ENCODE peak calls at places on chromosomes 12 and 14, in five cellular contexts. One of them, this sample, is unnamed.

GRCh38 chr14:48723841-48724495 is 862.2 kb downstream of the RPS29 start:
- DNase-seq in SK-N-SH: no peak
- DNase-seq in naive thymus-derived CD4-positive, alpha-beta T cell: no peak
- DNase-seq in tibial nerve: no peak
- DNase-seq in pancreas: no peak
- DNase-seq in this sample: no peak

GRCh38 chr12:4261655-4262054 is 11.9 kb upstream of the CCND2 start:
- DNase-seq in SK-N-SH: no peak
- DNase-seq in naive thymus-derived CD4-positive, alpha-beta T cell: no peak
- DNase-seq in tibial nerve: no peak
- DNase-seq in pancreas: no peak
- DNase-seq in this sample: no peak

GRCh38 chr14:102085503-102085902 is 1.3 kb downstream of the HSP90AA1 start:
- DNase-seq in SK-N-SH: no peak
- DNase-seq in naive thymus-derived CD4-positive, alpha-beta T cell: no peak
- DNase-seq in tibial nerve: no peak
- DNase-seq in pancreas: no peak
- DNase-seq in this sample: no peak

GRCh38 chr14:58846682-58847465 is 209.1 kb downstream of the DACT1 start:
- DNase-seq in SK-N-SH: no peak
- DNase-seq in naive thymus-derived CD4-positive, alpha-beta T cell: no peak
- DNase-seq in tibial nerve: no peak
- DNase-seq in pancreas: no peak
- DNase-seq in this sample: no peak

GRCh38 chr12:24696800-24697199 is 252.1 kb downstream of the BCAT1 start:
- DNase-seq in SK-N-SH: no peak
- DNase-seq in naive thymus-derived CD4-positive, alpha-beta T cell: no peak
- DNase-seq in tibial nerve: no peak
- DNase-seq in pancreas: no peak
- DNase-seq in this sample: no peak

GRCh38 chr12:25054783-25055144 is 105.9 kb upstream of the BCAT1 start:
- DNase-seq in SK-N-SH: no peak
- DNase-seq in naive thymus-derived CD4-positive, alpha-beta T cell: no peak
- DNase-seq in tibial nerve: no peak
- DNase-seq in pancreas: no peak
- DNase-seq in this sample: no peak

GRCh38 chr12:1594295-1595025 is at the start of gene FBXL14:
- DNase-seq in SK-N-SH: peak; percentile 92
- DNase-seq in naive thymus-derived CD4-positive, alpha-beta T cell: peak; percentile 87
- DNase-seq in tibial nerve: peak; percentile 87
- DNase-seq in pancreas: peak; percentile 91
- DNase-seq in this sample: peak; percentile 99

GRCh38 chr14:80567905-80568512 is 356.7 kb upstream of the DIO2 start:
- DNase-seq in SK-N-SH: no peak
- DNase-seq in naive thymus-derived CD4-positive, alpha-beta T cell: no peak
- DNase-seq in tibial nerve: no peak
- DNase-seq in pancreas: no peak
- DNase-seq in this sample: no peak

GRCh38 chr14:72686832-72687231 is 207.1 kb downstream of the DPF3 start:
- DNase-seq in SK-N-SH: peak; percentile 54
- DNase-seq in naive thymus-derived CD4-positive, alpha-beta T cell: no peak
- DNase-seq in tibial nerve: no peak
- DNase-seq in pancreas: no peak
- DNase-seq in this sample: no peak

GRCh38 chr12:71128191-71128590 is 29.6 kb downstream of the TSPAN8 start:
- DNase-seq in SK-N-SH: no peak
- DNase-seq in naive thymus-derived CD4-positive, alpha-beta T cell: no peak
- DNase-seq in tibial nerve: peak; percentile 10
- DNase-seq in pancreas: no peak
- DNase-seq in this sample: no peak

GRCh38 chr12:100576311-100577036 is 3.0 kb downstream of the GAS2L3 start:
- DNase-seq in SK-N-SH: no peak
- DNase-seq in naive thymus-derived CD4-positive, alpha-beta T cell: no peak
- DNase-seq in tibial nerve: no peak
- DNase-seq in pancreas: no peak
- DNase-seq in this sample: no peak

GRCh38 chr12:65740506-65740872 is 83.8 kb upstream of the HMGA2 start:
- DNase-seq in SK-N-SH: no peak
- DNase-seq in naive thymus-derived CD4-positive, alpha-beta T cell: no peak
- DNase-seq in tibial nerve: no peak
- DNase-seq in pancreas: no peak
- DNase-seq in this sample: no peak

GRCh38 chr12:88552672-88553079 is 27.6 kb downstream of the KITLG start:
- DNase-seq in SK-N-SH: no peak
- DNase-seq in naive thymus-derived CD4-positive, alpha-beta T cell: no peak
- DNase-seq in tibial nerve: no peak
- DNase-seq in pancreas: no peak
- DNase-seq in this sample: no peak

GRCh38 chr14:60641722-60642269 is 7.5 kb downstream of the SIX1 start:
- DNase-seq in SK-N-SH: no peak
- DNase-seq in naive thymus-derived CD4-positive, alpha-beta T cell: no peak
- DNase-seq in tibial nerve: no peak
- DNase-seq in pancreas: no peak
- DNase-seq in this sample: no peak

GRCh38 chr12:52044284-52044983 is 6.8 kb upstream of the NR4A1 start:
- DNase-seq in SK-N-SH: no peak
- DNase-seq in naive thymus-derived CD4-positive, alpha-beta T cell: no peak
- DNase-seq in tibial nerve: peak; percentile 77
- DNase-seq in pancreas: peak; percentile 85
- DNase-seq in this sample: no peak

GRCh38 chr14:105204931-105205717 is 24.0 kb upstream of the NUDT14 start:
- DNase-seq in SK-N-SH: no peak
- DNase-seq in naive thymus-derived CD4-positive, alpha-beta T cell: no peak
- DNase-seq in tibial nerve: no peak
- DNase-seq in pancreas: no peak
- DNase-seq in this sample: no peak

GRCh38 chr14:74255281-74255680 is 16.0 kb downstream of the VSX2 start:
- DNase-seq in SK-N-SH: no peak
- DNase-seq in naive thymus-derived CD4-positive, alpha-beta T cell: no peak
- DNase-seq in tibial nerve: no peak
- DNase-seq in pancreas: no peak
- DNase-seq in this sample: no peak

GRCh38 chr12:31947971-31948370 is 11.2 kb upstream of the RESF1 start:
- DNase-seq in SK-N-SH: no peak
- DNase-seq in naive thymus-derived CD4-positive, alpha-beta T cell: no peak
- DNase-seq in tibial nerve: no peak
- DNase-seq in pancreas: no peak
- DNase-seq in this sample: peak; percentile 43

GRCh38 chr14:60508707-60509437 is at the start of gene SIX6:
- DNase-seq in SK-N-SH: peak; percentile 77
- DNase-seq in naive thymus-derived CD4-positive, alpha-beta T cell: no peak
- DNase-seq in tibial nerve: no peak
- DNase-seq in pancreas: no peak
- DNase-seq in this sample: no peak

GRCh38 chr14:94940263-94940993 is 170.5 kb upstream of the GSC start:
- DNase-seq in SK-N-SH: no peak
- DNase-seq in naive thymus-derived CD4-positive, alpha-beta T cell: no peak
- DNase-seq in tibial nerve: no peak
- DNase-seq in pancreas: no peak
- DNase-seq in this sample: no peak

GRCh38 chr14:94944636-94945258 is 174.8 kb upstream of the GSC start:
- DNase-seq in SK-N-SH: no peak
- DNase-seq in naive thymus-derived CD4-positive, alpha-beta T cell: no peak
- DNase-seq in tibial nerve: no peak
- DNase-seq in pancreas: no peak
- DNase-seq in this sample: no peak

GRCh38 chr14:94938016-94938415 is 168.1 kb upstream of the GSC start:
- DNase-seq in SK-N-SH: no peak
- DNase-seq in naive thymus-derived CD4-positive, alpha-beta T cell: no peak
- DNase-seq in tibial nerve: no peak
- DNase-seq in pancreas: no peak
- DNase-seq in this sample: no peak

GRCh38 chr14:94942601-94943000 is 172.7 kb upstream of the GSC start:
- DNase-seq in SK-N-SH: no peak
- DNase-seq in naive thymus-derived CD4-positive, alpha-beta T cell: no peak
- DNase-seq in tibial nerve: no peak
- DNase-seq in pancreas: no peak
- DNase-seq in this sample: no peak

DNA sequence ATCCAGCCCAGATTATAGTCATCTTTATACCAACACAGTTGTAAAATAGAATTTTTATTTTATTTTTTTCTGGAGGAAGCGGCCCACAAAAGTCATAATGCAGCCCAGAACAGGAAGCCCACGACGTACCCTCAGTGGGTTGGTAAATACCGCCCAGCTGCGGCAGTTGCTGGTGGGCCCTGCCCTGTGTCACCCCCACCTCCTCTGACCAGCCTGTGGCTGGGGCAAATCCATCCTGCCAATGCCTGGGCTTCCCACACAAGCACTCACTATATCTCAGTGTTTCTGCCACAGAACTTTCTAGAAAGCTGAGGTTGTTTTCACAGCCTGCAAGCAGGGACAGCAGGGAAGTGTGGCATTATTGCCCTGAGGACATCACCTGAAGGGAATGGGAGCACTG is 171.4 kb upstream of the GSC start:
- DNase-seq in SK-N-SH: no peak
- DNase-seq in naive thymus-derived CD4-positive, alpha-beta T cell: no peak
- DNase-seq in tibial nerve: no peak
- DNase-seq in pancreas: no peak
- DNase-seq in this sample: no peak
- H3K4me3 ChIP-seq in SK-N-SH: no peak overlapping the region
- H3K4me3 ChIP-seq in naive thymus-derived CD4-positive, alpha-beta T cell: no peak overlapping the region
- H3K4me3 ChIP-seq in tibial nerve: no peak overlapping the region
- H3K4me3 ChIP-seq in pancreas: no peak overlapping the region
- H3K4me3 ChIP-seq in this sample: no peak overlapping the region

DNA sequence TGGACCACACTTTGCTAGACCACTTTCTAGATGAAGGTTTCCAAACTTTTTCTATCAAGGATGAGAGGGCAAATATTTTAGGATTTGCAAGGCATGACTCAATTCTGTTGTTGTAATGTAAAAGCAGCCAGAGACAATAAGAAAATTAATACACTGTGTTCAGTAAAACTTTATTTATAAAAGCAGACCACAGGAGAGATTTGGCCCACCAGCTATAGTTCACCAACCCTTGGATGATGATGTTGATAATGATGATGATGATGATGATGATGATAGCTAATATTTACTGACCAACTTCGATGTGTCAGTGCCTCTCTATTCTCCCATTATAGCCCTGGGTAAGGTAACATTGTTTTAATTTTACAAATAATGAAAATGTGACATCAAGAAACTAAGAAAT is 156.5 kb downstream of the BTG1 start:
- DNase-seq in SK-N-SH: no peak
- DNase-seq in naive thymus-derived CD4-positive, alpha-beta T cell: no peak
- DNase-seq in tibial nerve: no peak
- DNase-seq in pancreas: no peak
- DNase-seq in this sample: no peak
- H3K4me1 ChIP-seq in SK-N-SH: peaks cover 17% of the 10 kb centered on the region
- H3K4me1 ChIP-seq in naive thymus-derived CD4-positive, alpha-beta T cell: peaks cover 36% of the 10 kb centered on the region
- H3K4me1 ChIP-seq in tibial nerve: peaks cover 9% of the 10 kb centered on the region
- H3K4me1 ChIP-seq in pancreas: no peaks in the 10 kb centered on the region
- H3K4me1 ChIP-seq in this sample: peaks cover 9% of the 10 kb centered on the region

GRCh38 chr12:30063435-30063945 is 279.7 kb upstream of the TMTC1 start:
- DNase-seq in SK-N-SH: no peak
- DNase-seq in naive thymus-derived CD4-positive, alpha-beta T cell: no peak
- DNase-seq in tibial nerve: no peak
- DNase-seq in pancreas: no peak
- DNase-seq in this sample: no peak

GRCh38 chr12:30067156-30067555 is 283.4 kb upstream of the TMTC1 start:
- DNase-seq in SK-N-SH: no peak
- DNase-seq in naive thymus-derived CD4-positive, alpha-beta T cell: no peak
- DNase-seq in tibial nerve: no peak
- DNase-seq in pancreas: no peak
- DNase-seq in this sample: no peak

GRCh38 chr12:30064906-30065305 is 281.2 kb upstream of the TMTC1 start:
- DNase-seq in SK-N-SH: peak; percentile 32
- DNase-seq in naive thymus-derived CD4-positive, alpha-beta T cell: no peak
- DNase-seq in tibial nerve: no peak
- DNase-seq in pancreas: no peak
- DNase-seq in this sample: no peak
- H3K4me3 ChIP-seq in SK-N-SH: peak overlapping the region; percentile 9
- H3K4me3 ChIP-seq in naive thymus-derived CD4-positive, alpha-beta T cell: no peak overlapping the region
- H3K4me3 ChIP-seq in tibial nerve: peak overlapping the region; percentile 7
- H3K4me3 ChIP-seq in pancreas: no peak overlapping the region
- H3K4me3 ChIP-seq in this sample: no peak overlapping the region

DNA sequence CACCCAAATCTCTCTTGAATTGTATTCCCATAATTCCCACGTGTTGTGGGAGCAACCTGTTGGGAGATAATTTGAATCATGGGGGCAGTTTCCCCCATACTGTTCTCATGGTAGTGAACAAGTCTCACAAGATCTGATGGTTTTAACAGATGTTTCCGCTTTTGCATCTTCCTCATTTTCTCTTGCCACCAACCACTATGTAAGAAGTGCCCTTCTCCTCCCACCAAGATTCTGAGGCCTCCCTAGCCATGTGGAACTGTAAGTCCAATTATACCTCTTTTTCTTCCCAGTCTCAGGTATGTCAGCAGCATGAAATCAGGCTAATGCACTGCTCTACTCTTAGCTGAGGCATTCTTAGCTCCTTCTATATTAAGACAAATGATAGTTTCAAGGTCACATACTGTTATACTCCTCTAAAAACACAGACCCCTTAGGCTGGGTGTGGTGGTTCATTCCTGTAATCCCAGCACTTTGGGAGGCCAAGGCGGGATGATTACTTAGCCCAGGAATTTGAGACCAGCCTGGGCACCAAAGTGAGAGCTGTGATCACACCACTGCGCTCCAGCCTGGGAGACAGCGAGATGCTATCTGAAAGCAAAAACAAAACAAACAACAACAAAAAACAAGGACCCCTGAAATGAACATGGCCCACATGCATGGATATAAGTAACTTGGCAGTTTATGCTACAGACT is 3.6 kb downstream of the SCAF11 start:
- DNase-seq in SK-N-SH: no peak
- DNase-seq in naive thymus-derived CD4-positive, alpha-beta T cell: no peak
- DNase-seq in tibial nerve: no peak
- DNase-seq in pancreas: no peak
- DNase-seq in this sample: no peak
- H3K4me1 ChIP-seq in SK-N-SH: peaks cover 13% of the 10 kb centered on the region
- H3K4me1 ChIP-seq in naive thymus-derived CD4-positive, alpha-beta T cell: peaks cover 54% of the 10 kb centered on the region
- H3K4me1 ChIP-seq in tibial nerve: peaks cover 41% of the 10 kb centered on the region
- H3K4me1 ChIP-seq in pancreas: peaks cover 9% of the 10 kb centered on the region
- H3K4me1 ChIP-seq in this sample: peaks cover 62% of the 10 kb centered on the region

GRCh38 chr14:37195327-37195726 is 2.4 kb upstream of the MIPOL1 start:
- DNase-seq in SK-N-SH: no peak
- DNase-seq in naive thymus-derived CD4-positive, alpha-beta T cell: no peak
- DNase-seq in tibial nerve: no peak
- DNase-seq in pancreas: no peak
- DNase-seq in this sample: no peak

GRCh38 chr14:37197421-37198272 is at the start of gene MIPOL1:
- DNase-seq in SK-N-SH: peak; percentile 25
- DNase-seq in naive thymus-derived CD4-positive, alpha-beta T cell: no peak
- DNase-seq in tibial nerve: peak; percentile 64
- DNase-seq in pancreas: peak; percentile 79
- DNase-seq in this sample: peak; percentile 86

GRCh38 chr14:37198273-37198598 is 499 bp downstream of the MIPOL1 start:
- DNase-seq in SK-N-SH: no peak
- DNase-seq in naive thymus-derived CD4-positive, alpha-beta T cell: no peak
- DNase-seq in tibial nerve: no peak
- DNase-seq in pancreas: no peak
- DNase-seq in this sample: no peak

GRCh38 chr14:37198907-37199306 is 1.2 kb downstream of the MIPOL1 start:
- DNase-seq in SK-N-SH: no peak
- DNase-seq in naive thymus-derived CD4-positive, alpha-beta T cell: no peak
- DNase-seq in tibial nerve: no peak
- DNase-seq in pancreas: no peak
- DNase-seq in this sample: no peak

GRCh38 chr14:37196604-37197420 is 925 bp upstream of the MIPOL1 start:
- DNase-seq in SK-N-SH: no peak
- DNase-seq in naive thymus-derived CD4-positive, alpha-beta T cell: no peak
- DNase-seq in tibial nerve: no peak
- DNase-seq in pancreas: no peak
- DNase-seq in this sample: no peak
- H3K4me3 ChIP-seq in SK-N-SH: no peak overlapping the region
- H3K4me3 ChIP-seq in naive thymus-derived CD4-positive, alpha-beta T cell: no peak overlapping the region
- H3K4me3 ChIP-seq in tibial nerve: peak overlapping the region; percentile 73
- H3K4me3 ChIP-seq in pancreas: peak overlapping the region; percentile 61
- H3K4me3 ChIP-seq in this sample: peak overlapping the region; percentile 73